ENCODE peak calls at places on chromosome 14, in ten cellular contexts. One of them, this sample, is unnamed.

GRCh38 chr14:68181395-68182326 is 362.1 kb downstream of the RAD51B start:
- DNase-seq in pancreas: no peak
- DNase-seq in lower leg skin: no peak
- DNase-seq in NB4: no peak
- DNase-seq in ovary: no peak
- DNase-seq in fibroblast of the aortic adventitia: peak; percentile 50
- DNase-seq in uterus: no peak
- DNase-seq in adrenal gland: no peak
- DNase-seq in stomach: no peak
- DNase-seq in HFFc6: peak; percentile 6
- DNase-seq in this sample: no peak

GRCh38 chr14:94062344-94062904 is 18.6 kb downstream of the DDX24 start:
- DNase-seq in adrenal gland: no peak
- DNase-seq in pancreas: no peak
- DNase-seq in HFFc6: peak; percentile 13
- DNase-seq in stomach: no peak
- DNase-seq in fibroblast of the aortic adventitia: peak; percentile 32
- DNase-seq in ovary: no peak
- DNase-seq in uterus: no peak
- DNase-seq in NB4: no peak
- DNase-seq in lower leg skin: peak; percentile 60
- DNase-seq in this sample: no peak

GRCh38 chr14:97218713-97219355 is 421.7 kb downstream of the VRK1 start:
- DNase-seq in pancreas: no peak
- DNase-seq in lower leg skin: no peak
- DNase-seq in ovary: no peak
- DNase-seq in fibroblast of the aortic adventitia: no peak
- DNase-seq in NB4: peak; percentile 8
- DNase-seq in stomach: no peak
- DNase-seq in uterus: no peak
- DNase-seq in HFFc6: no peak
- DNase-seq in adrenal gland: peak; percentile 27
- DNase-seq in this sample: peak; percentile 29

GRCh38 chr14:29545714-29546113 is 381.9 kb downstream of the PRKD1 start:
- DNase-seq in uterus: no peak
- DNase-seq in ovary: no peak
- DNase-seq in pancreas: no peak
- DNase-seq in stomach: no peak
- DNase-seq in NB4: no peak
- DNase-seq in fibroblast of the aortic adventitia: no peak
- DNase-seq in HFFc6: no peak
- DNase-seq in adrenal gland: no peak
- DNase-seq in lower leg skin: no peak
- DNase-seq in this sample: no peak

GRCh38 chr14:67429651-67430205 is 17.8 kb upstream of the PLEK2 start:
- DNase-seq in ovary: no peak
- DNase-seq in NB4: no peak
- DNase-seq in stomach: no peak
- DNase-seq in uterus: no peak
- DNase-seq in pancreas: no peak
- DNase-seq in adrenal gland: no peak
- DNase-seq in fibroblast of the aortic adventitia: no peak
- DNase-seq in HFFc6: no peak
- DNase-seq in lower leg skin: no peak
- DNase-seq in this sample: no peak

GRCh38 chr14:97164014-97164413 is 366.8 kb downstream of the VRK1 start:
- DNase-seq in adrenal gland: no peak
- DNase-seq in stomach: no peak
- DNase-seq in NB4: no peak
- DNase-seq in ovary: no peak
- DNase-seq in pancreas: no peak
- DNase-seq in HFFc6: no peak
- DNase-seq in fibroblast of the aortic adventitia: no peak
- DNase-seq in lower leg skin: no peak
- DNase-seq in uterus: no peak
- DNase-seq in this sample: no peak

GRCh38 chr14:64438181-64438839 is 27.0 kb upstream of the AKAP5 start:
- DNase-seq in HFFc6: peak; percentile 80
- DNase-seq in fibroblast of the aortic adventitia: peak; percentile 87
- DNase-seq in adrenal gland: no peak
- DNase-seq in lower leg skin: peak; percentile 15
- DNase-seq in NB4: no peak
- DNase-seq in ovary: no peak
- DNase-seq in uterus: no peak
- DNase-seq in pancreas: no peak
- DNase-seq in stomach: no peak
- DNase-seq in this sample: no peak

GRCh38 chr14:76473381-76474263 is 97.7 kb downstream of the ESRRB start:
- DNase-seq in fibroblast of the aortic adventitia: peak; percentile 16
- DNase-seq in HFFc6: no peak
- DNase-seq in pancreas: no peak
- DNase-seq in lower leg skin: no peak
- DNase-seq in ovary: no peak
- DNase-seq in stomach: no peak
- DNase-seq in NB4: no peak
- DNase-seq in adrenal gland: peak; percentile 23
- DNase-seq in uterus: no peak
- DNase-seq in this sample: no peak

GRCh38 chr14:105748204-105748578 is 221.8 kb downstream of the TMEM121 start:
- DNase-seq in fibroblast of the aortic adventitia: no peak
- DNase-seq in ovary: no peak
- DNase-seq in pancreas: no peak
- DNase-seq in adrenal gland: peak; percentile 29
- DNase-seq in HFFc6: no peak
- DNase-seq in uterus: no peak
- DNase-seq in stomach: no peak
- DNase-seq in NB4: no peak
- DNase-seq in lower leg skin: no peak
- DNase-seq in this sample: no peak

GRCh38 chr14:89960895-89961294 is 5.2 kb downstream of the TDP1 start:
- DNase-seq in uterus: no peak
- DNase-seq in adrenal gland: no peak
- DNase-seq in ovary: no peak
- DNase-seq in stomach: no peak
- DNase-seq in lower leg skin: no peak
- DNase-seq in HFFc6: no peak
- DNase-seq in pancreas: no peak
- DNase-seq in fibroblast of the aortic adventitia: no peak
- DNase-seq in NB4: no peak
- DNase-seq in this sample: no peak

GRCh38 chr14:105700622-105701288 is 174.4 kb downstream of the TMEM121 start:
- DNase-seq in NB4: no peak
- DNase-seq in fibroblast of the aortic adventitia: no peak
- DNase-seq in stomach: no peak
- DNase-seq in lower leg skin: peak; percentile 49
- DNase-seq in uterus: no peak
- DNase-seq in adrenal gland: no peak
- DNase-seq in pancreas: no peak
- DNase-seq in ovary: peak; percentile 9
- DNase-seq in HFFc6: no peak
- DNase-seq in this sample: peak; percentile 19

GRCh38 chr14:86574026-86574777 is 1044.3 kb downstream of the FLRT2 start:
- DNase-seq in pancreas: no peak
- DNase-seq in HFFc6: peak; percentile 30
- DNase-seq in fibroblast of the aortic adventitia: peak; percentile 47
- DNase-seq in adrenal gland: no peak
- DNase-seq in stomach: no peak
- DNase-seq in NB4: no peak
- DNase-seq in ovary: no peak
- DNase-seq in uterus: no peak
- DNase-seq in lower leg skin: no peak
- DNase-seq in this sample: no peak

GRCh38 chr14:80956105-80956504 is 684 bp downstream of the TSHR start:
- DNase-seq in lower leg skin: no peak
- DNase-seq in NB4: no peak
- DNase-seq in ovary: no peak
- DNase-seq in pancreas: no peak
- DNase-seq in fibroblast of the aortic adventitia: no peak
- DNase-seq in uterus: no peak
- DNase-seq in stomach: no peak
- DNase-seq in HFFc6: no peak
- DNase-seq in adrenal gland: no peak
- DNase-seq in this sample: no peak

GRCh38 chr14:68583527-68584275 is 209.2 kb downstream of the ZFP36L1 start:
- DNase-seq in HFFc6: no peak
- DNase-seq in uterus: no peak
- DNase-seq in lower leg skin: no peak
- DNase-seq in pancreas: no peak
- DNase-seq in fibroblast of the aortic adventitia: no peak
- DNase-seq in ovary: peak; percentile 42
- DNase-seq in adrenal gland: no peak
- DNase-seq in NB4: no peak
- DNase-seq in stomach: no peak
- DNase-seq in this sample: no peak

GRCh38 chr14:104680056-104680805 is 9.2 kb upstream of the INF2 start:
- DNase-seq in uterus: peak; percentile 74
- DNase-seq in lower leg skin: peak; percentile 89
- DNase-seq in adrenal gland: peak; percentile 91
- DNase-seq in stomach: peak; percentile 77
- DNase-seq in pancreas: peak; percentile 51
- DNase-seq in fibroblast of the aortic adventitia: peak; percentile 77
- DNase-seq in NB4: peak; percentile 67
- DNase-seq in HFFc6: peak; percentile 72
- DNase-seq in ovary: peak; percentile 39
- DNase-seq in this sample: no peak

GRCh38 chr14:44620106-44621019 is 113.3 kb upstream of the FSCB start:
- DNase-seq in lower leg skin: no peak
- DNase-seq in adrenal gland: no peak
- DNase-seq in fibroblast of the aortic adventitia: peak; percentile 20
- DNase-seq in ovary: no peak
- DNase-seq in uterus: no peak
- DNase-seq in pancreas: no peak
- DNase-seq in NB4: no peak
- DNase-seq in HFFc6: no peak
- DNase-seq in stomach: no peak
- DNase-seq in this sample: no peak
- TF ChIP-seq CTCF in lower leg skin: no peak
- TF ChIP-seq CTCF in adrenal gland: no peak
- TF ChIP-seq CTCF in fibroblast of the aortic adventitia: no peak
- TF ChIP-seq CTCF in ovary: no peak
- TF ChIP-seq CTCF in uterus: no peak
- TF ChIP-seq CTCF in pancreas: no peak
- TF ChIP-seq CTCF in NB4: no peak
- TF ChIP-seq CTCF in HFFc6: no peak
- TF ChIP-seq CTCF in stomach: no peak
- TF ChIP-seq CTCF in this sample: no peak

DNA sequence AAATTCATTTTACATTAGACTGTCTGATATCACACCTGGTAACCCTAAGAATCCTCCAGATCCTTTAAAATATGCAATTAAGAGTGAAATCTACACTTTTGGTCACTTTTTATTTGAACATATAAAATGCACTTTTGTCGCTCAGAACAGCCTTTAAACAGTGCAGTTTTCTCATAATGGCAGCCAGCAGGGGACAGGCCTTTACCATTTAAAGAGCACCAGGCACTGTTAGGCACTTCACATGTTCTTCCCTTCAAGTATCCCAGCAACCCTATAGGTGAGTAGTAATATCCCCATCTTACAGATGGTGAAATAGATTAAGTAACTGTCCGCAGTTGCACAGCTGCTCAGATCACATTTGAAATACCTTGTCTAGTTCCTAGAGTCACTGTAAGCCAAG is 11.3 kb upstream of the SAMD4A start:
- DNase-seq in adrenal gland: no peak
- DNase-seq in uterus: no peak
- DNase-seq in stomach: no peak
- DNase-seq in HFFc6: no peak
- DNase-seq in pancreas: no peak
- DNase-seq in fibroblast of the aortic adventitia: no peak
- DNase-seq in NB4: no peak
- DNase-seq in lower leg skin: no peak
- DNase-seq in ovary: no peak
- DNase-seq in this sample: no peak
- TF ChIP-seq CTCF in adrenal gland: no peak
- TF ChIP-seq CTCF in uterus: no peak
- TF ChIP-seq CTCF in stomach: no peak
- TF ChIP-seq CTCF in HFFc6: no peak
- TF ChIP-seq CTCF in pancreas: no peak
- TF ChIP-seq CTCF in fibroblast of the aortic adventitia: no peak
- TF ChIP-seq CTCF in NB4: no peak
- TF ChIP-seq CTCF in lower leg skin: no peak
- TF ChIP-seq CTCF in ovary: no peak
- TF ChIP-seq CTCF in this sample: no peak

DNA sequence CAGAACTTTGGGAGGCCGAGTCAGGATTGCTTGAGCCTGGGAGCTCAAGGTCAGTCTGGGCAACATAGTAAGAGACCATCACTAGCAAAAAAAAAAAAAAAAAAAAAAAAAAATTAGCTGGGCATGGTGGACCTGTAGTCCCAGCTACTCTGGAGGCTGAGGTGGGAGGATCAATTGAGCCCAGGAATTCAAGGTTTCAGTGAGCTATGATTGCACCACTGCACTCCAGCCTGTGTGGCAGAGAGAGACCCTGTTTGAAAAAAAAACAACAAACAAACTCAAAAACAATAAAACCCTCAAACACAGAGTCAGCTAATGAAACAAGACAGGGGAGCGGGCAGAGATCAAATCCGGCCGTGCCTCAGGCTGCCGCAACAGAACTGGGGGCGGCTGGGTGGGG is 41.7 kb upstream of the DLK1 start:
- DNase-seq in fibroblast of the aortic adventitia: no peak
- DNase-seq in NB4: no peak
- DNase-seq in adrenal gland: no peak
- DNase-seq in HFFc6: no peak
- DNase-seq in ovary: no peak
- DNase-seq in uterus: no peak
- DNase-seq in lower leg skin: no peak
- DNase-seq in stomach: no peak
- DNase-seq in pancreas: no peak
- DNase-seq in this sample: no peak
- TF ChIP-seq CTCF in fibroblast of the aortic adventitia: no peak
- TF ChIP-seq CTCF in NB4: no peak
- TF ChIP-seq CTCF in adrenal gland: no peak
- TF ChIP-seq CTCF in HFFc6: no peak
- TF ChIP-seq CTCF in ovary: no peak
- TF ChIP-seq CTCF in uterus: no peak
- TF ChIP-seq CTCF in lower leg skin: no peak
- TF ChIP-seq CTCF in stomach: no peak
- TF ChIP-seq CTCF in pancreas: no peak
- TF ChIP-seq CTCF in this sample: no peak

GRCh38 chr14:22872833-22873520 is 1.4 kb downstream of the LRP10 start:
- DNase-seq in stomach: no peak
- DNase-seq in adrenal gland: no peak
- DNase-seq in NB4: no peak
- DNase-seq in pancreas: no peak
- DNase-seq in uterus: no peak
- DNase-seq in ovary: no peak
- DNase-seq in fibroblast of the aortic adventitia: no peak
- DNase-seq in HFFc6: peak; percentile 34
- DNase-seq in lower leg skin: no peak
- DNase-seq in this sample: no peak
- TF ChIP-seq CTCF in stomach: no peak
- TF ChIP-seq CTCF in adrenal gland: peak; percentile 13
- TF ChIP-seq CTCF in NB4: no peak
- TF ChIP-seq CTCF in pancreas: no peak
- TF ChIP-seq CTCF in uterus: no peak
- TF ChIP-seq CTCF in ovary: no peak
- TF ChIP-seq CTCF in fibroblast of the aortic adventitia: no peak
- TF ChIP-seq CTCF in HFFc6: peak; percentile 4
- TF ChIP-seq CTCF in lower leg skin: no peak
- TF ChIP-seq CTCF in this sample: no peak

This sample was measured in CD8-positive, alpha-beta T cell.